ENCODE peak calls at places on chromosomes 4 and X, in four cellular contexts. I is left ventricle myocardium inferior, V is esophagus squamous epithelium, F is naive B cell. E is an unnamed sample.

GRCh38 chrX:70479197-70479969 is 34.7 kb downstream of the DLG3 start:
- DNase-seq in I (no peak), V (no peak), F (no peak), E (peak)

GRCh38 chr4:15400911-15401671 is 26.7 kb upstream of the C1QTNF7 start:
- DNase-seq in I (peak), V (no peak), F (peak), E (no peak)

GRCh38 chrX:69018416-69019072 is 146.7 kb downstream of the PJA1 start:
- DNase-seq in I (no peak), V (no peak), F (no peak), E (no peak)

GRCh38 chr4:184805462-184806245 is 20.1 kb downstream of the ACSL1 start:
- DNase-seq in I (peak), V (no peak), F (peak), E (peak)

GRCh38 chrX:107450823-107451509 is 1.5 kb downstream of the FRMPD3 start:
- DNase-seq in I (no peak), V (no peak), F (peak), E (no peak)

GRCh38 chrX:2342878-2343277 is 157.9 kb downstream of the DHRSX start:
- DNase-seq in I (no peak), V (no peak), F (no peak), E (no peak)

GRCh38 chr4:3293410-3294391 is 880 bp downstream of the RGS12 start:
- DNase-seq in I (no peak), V (no peak), F (no peak), E (no peak)

GRCh38 chr4:8676676-8677075 is 84.1 kb downstream of the CPZ start:
- DNase-seq in I (no peak), V (no peak), F (no peak), E (no peak)

GRCh38 chr4:145069361-145069760 is 28.6 kb downstream of the ANAPC10 start:
- DNase-seq in I (no peak), V (no peak), F (no peak), E (no peak)

GRCh38 chrX:132181364-132181763 is 37.9 kb downstream of the RAP2C start:
- DNase-seq in I (peak), V (no peak), F (no peak), E (no peak)

GRCh38 chr4:7358100-7358735 is 76.5 kb downstream of the PSAPL1 start:
- DNase-seq in I (peak), V (no peak), F (no peak), E (no peak)

GRCh38 chr4:186137193-186137792 is 32.8 kb downstream of the FAM149A start:
- DNase-seq in I (no peak), V (no peak), F (no peak), E (no peak)

GRCh38 chrX:8811611-8812010 is 10.4 kb upstream of the FAM9A start:
- DNase-seq in I (no peak), V (no peak), F (no peak), E (no peak)

GRCh38 chr4:71540749-71541269 is 202.0 kb downstream of the SLC4A4 start:
- DNase-seq in I (no peak), V (no peak), F (no peak), E (no peak)

GRCh38 chrX:21734175-21734574 is 23.7 kb downstream of the SMPX start:
- DNase-seq in I (no peak), V (no peak), F (no peak), E (no peak)

GRCh38 chrX:154020500-154021115 is 906 bp upstream of the IRAK1 start:
- DNase-seq in I (no peak), V (no peak), F (no peak), E (no peak)

GRCh38 chrX:47662144-47662657 is 3.2 kb upstream of the UXT start:
- DNase-seq in I (no peak), V (no peak), F (no peak), E (no peak)

GRCh38 chr4:124946696-124947095 is 234.2 kb upstream of the ANKRD50 start:
- DNase-seq in I (no peak), V (no peak), F (no peak), E (no peak)

GRCh38 chr4:113162089-113162488 is 112.6 kb downstream of the ANK2 start:
- DNase-seq in I (no peak), V (no peak), F (no peak), E (no peak)

GRCh38 chr4:112231779-112232713 is at the start of gene AP1AR:
- DNase-seq in I (peak), V (peak), F (peak), E (peak)

GRCh38 chr4:145170209-145170608 is 10.2 kb downstream of the OTUD4 start:
- DNase-seq in I (no peak), V (no peak), F (no peak), E (no peak)

GRCh38 chrX:2697741-2698294 is 6.7 kb downstream of the CD99 start:
- DNase-seq in I (no peak), V (no peak), F (no peak), E (no peak)

GRCh38 chrX:44908198-44908597 is 35.2 kb downstream of the KDM6A start:
- DNase-seq in I (no peak), V (no peak), F (no peak), E (no peak)

GRCh38 chr4:110610940-110611785 is 11.7 kb downstream of the PITX2 start:
- DNase-seq in I (no peak), V (no peak), F (no peak), E (no peak)

GRCh38 chrX:29155286-29155685 is 568.0 kb downstream of the IL1RAPL1 start:
- DNase-seq in I (no peak), V (no peak), F (no peak), E (no peak)

GRCh38 chrX:6292599-6292998 is 63.9 kb upstream of the NLGN4X start:
- DNase-seq in I (no peak), V (no peak), F (no peak), E (no peak)

GRCh38 chr4:85724801-85725548 is 250.0 kb downstream of the ARHGAP24 start:
- DNase-seq in I (no peak), V (no peak), F (no peak), E (no peak)

GRCh38 chr4:138834029-138834428 is 181.6 kb upstream of the NOCT start:
- DNase-seq in I (no peak), V (no peak), F (no peak), E (no peak)

GRCh38 chr4:165381821-165382373 is 3.1 kb downstream of the CPE start:
- DNase-seq in I (no peak), V (no peak), F (no peak), E (no peak)

GRCh38 chr4:84887824-84888223 is 78.7 kb downstream of the WDFY3 start:
- DNase-seq in I (no peak), V (no peak), F (no peak), E (no peak)

GRCh38 chr4:146243141-146243882 is 29.0 kb downstream of the REELD1 start:
- DNase-seq in I (peak), V (no peak), F (peak), E (no peak)

GRCh38 chr4:184399505-184399893 is 74.9 kb downstream of the IRF2 start:
- DNase-seq in I (no peak), V (no peak), F (no peak), E (no peak)

GRCh38 chr4:1012031-1012739 is 759 bp downstream of the FGFRL1 start:
- DNase-seq in I (no peak), V (no peak), F (peak), E (no peak)

GRCh38 chrX:131032646-131033230 is 25.4 kb upstream of the ARHGAP36 start:
- DNase-seq in I (no peak), V (no peak), F (no peak), E (no peak)

GRCh38 chr4:85761803-85762202 is 286.9 kb downstream of the ARHGAP24 start:
- DNase-seq in I (no peak), V (no peak), F (no peak), E (no peak)

GRCh38 chr4:108709722-108710121 is 53.1 kb downstream of the ETNPPL start:
- DNase-seq in I (no peak), V (no peak), F (no peak), E (no peak)

GRCh38 chrX:131262738-131263679 is 26.1 kb downstream of the IGSF1 start:
- DNase-seq in I (no peak), V (no peak), F (no peak), E (no peak)